ENCODE peak calls at places on chromosome 20, in nine cellular contexts. M is fibroblast of lung; Y is left ventricle myocardium superior; E is AG09319; W is body of pancreas; B is prostate gland; S is stimulated activated CD8-positive, alpha-beta memory T cell treated with anti-CD3 and anti-CD28 coated beads, Interleukin-15, amount 100 ng/mL, for 1 hour; Z is RWPE1; O is germinal center. V is an unnamed sample.

GRCh38 chr20:17859002-17859615 is 109.5 kb downstream of the SNX5 start:
- DNase-seq in M (no peak), E (no peak), Y (no peak), W (no peak), B (no peak), Z (no peak), O (no peak), S (no peak), V (no peak)

GRCh38 chr20:5181955-5182354 is 55.1 kb downstream of the CDS2 start:
- DNase-seq in Y (no peak), O (no peak), M (peak; percentile 79), Z (peak; percentile 14), W (no peak), E (no peak), S (no peak), B (no peak), V (peak; percentile 84)

GRCh38 chr20:50438986-50439407 is 71.2 kb upstream of the PTPN1 start:
- DNase-seq in W (no peak), S (no peak), Y (no peak), O (no peak), M (peak; percentile 57), B (no peak), E (no peak), Z (peak; percentile 97), V (peak; percentile 96)

GRCh38 chr20:53149652-53150205 is 177.6 kb downstream of the TSHZ2 start:
- DNase-seq in O (no peak), E (no peak), Y (no peak), B (no peak), W (no peak), Z (no peak), S (no peak), M (no peak), V (no peak)

GRCh38 chr20:13041574-13042457 is 33.0 kb downstream of the SPTLC3 start:
- DNase-seq in S (no peak), B (no peak), Z (no peak), O (no peak), Y (no peak), E (no peak), W (no peak), M (peak; percentile 67), V (peak; percentile 63)

GRCh38 chr20:25238319-25239037 is 9.4 kb upstream of the PYGB start:
- DNase-seq in W (no peak), M (peak; percentile 68), Y (no peak), Z (peak; percentile 20), B (no peak), S (no peak), O (no peak), E (no peak), V (peak; percentile 51)

GRCh38 chr20:14062786-14063185 is 67.5 kb downstream of the MACROD2 start:
- DNase-seq in W (no peak), O (no peak), Z (no peak), M (peak; percentile 6), E (no peak), B (no peak), S (no peak), Y (no peak), V (peak; percentile 19)

GRCh38 chr20:45293041-45294002 is 13.3 kb upstream of the RBPJL start:
- DNase-seq in E (peak; percentile 20), O (peak; percentile 85), S (peak; percentile 70), B (peak; percentile 58), Z (peak; percentile 96), M (peak; percentile 67), W (peak; percentile 88), Y (peak; percentile 87), V (peak; percentile 54)

GRCh38 chr20:47784256-47784598 is 1.1 kb downstream of the SULF2 start:
- DNase-seq in W (no peak), Y (no peak), O (no peak), M (no peak), B (no peak), Z (no peak), S (no peak), E (no peak), V (no peak)

GRCh38 chr20:44035924-44036323 is 121.3 kb downstream of the TOX2 start:
- DNase-seq in S (no peak), Z (no peak), E (no peak), B (no peak), O (no peak), Y (no peak), W (no peak), M (no peak), V (no peak)

V was measured in fibroblast of mammary gland.